ENCODE peak calls at places on chromosomes 4 and X, in four cellular contexts. A is mucosa of descending colon, Y is IMR-90, G is thyroid gland. X is an unnamed sample.

GRCh38 chr4:153571006-153571545 is 104.9 kb downstream of the TMEM131L start:
- DNase-seq in A (no peak), Y (no peak), G (no peak), X (no peak)

GRCh38 chrX:151815461-151815860 is 80.9 kb downstream of the CNGA2 start:
- DNase-seq in A (no peak), Y (no peak), G (no peak), X (no peak)

GRCh38 chr4:124907881-124908280 is 195.3 kb upstream of the ANKRD50 start:
- DNase-seq in A (no peak), Y (peak; percentile 91), G (no peak), X (no peak)

GRCh38 chrX:87702795-87703194 is 185.2 kb downstream of the KLHL4 start:
- DNase-seq in A (no peak), Y (no peak), G (no peak), X (no peak)

GRCh38 chr4:185969657-185970056 is 99.3 kb upstream of the TLR3 start:
- DNase-seq in A (no peak), Y (no peak), G (no peak), X (no peak)

GRCh38 chr4:48360285-48360965 is 19.1 kb downstream of the SLAIN2 start:
- DNase-seq in A (no peak), Y (peak; percentile 86), G (no peak), X (no peak)

GRCh38 chr4:138835833-138836521 is 179.6 kb upstream of the NOCT start:
- DNase-seq in A (peak; percentile 68), Y (peak; percentile 13), G (no peak), X (peak; percentile 74)

GRCh38 chr4:46323891-46324290 is 66.0 kb downstream of the GABRA2 start:
- DNase-seq in A (no peak), Y (no peak), G (no peak), X (no peak)

GRCh38 chrX:40644821-40645358 is 2.5 kb downstream of the CXorf38 start:
- DNase-seq in A (peak; percentile 71), Y (peak; percentile 74), G (peak; percentile 44), X (peak; percentile 25)

GRCh38 chrX:15947648-15948317 is 93.2 kb upstream of the AP1S2 start:
- DNase-seq in A (no peak), Y (peak; percentile 63), G (no peak), X (no peak)

GRCh38 chrX:30488092-30488491 is 89.5 kb downstream of the TASL start:
- DNase-seq in A (no peak), Y (peak; percentile 1), G (no peak), X (no peak)

GRCh38 chrX:100328342-100328741 is 81.7 kb downstream of the PCDH19 start:
- DNase-seq in A (no peak), Y (no peak), G (no peak), X (no peak)

GRCh38 chr4:105369988-105370387 is 103.9 kb downstream of the PPA2 start:
- DNase-seq in A (no peak), Y (peak; percentile 82), G (no peak), X (no peak)

GRCh38 chr4:74449571-74450297 is 4.8 kb downstream of the AREG start:
- DNase-seq in A (no peak), Y (peak; percentile 10), G (no peak), X (no peak)

GRCh38 chr4:187799735-187800134 is 195.8 kb upstream of the ZFP42 start:
- DNase-seq in A (no peak), Y (no peak), G (no peak), X (no peak)

GRCh38 chrX:20363003-20363674 is 96.4 kb upstream of the RPS6KA3 start:
- DNase-seq in A (no peak), Y (peak; percentile 5), G (no peak), X (no peak)

GRCh38 chr4:88623097-88623496 is 30.8 kb downstream of the HERC3 start:
- DNase-seq in A (no peak), Y (peak; percentile 86), G (no peak), X (no peak)

GRCh38 chrX:110394653-110395052 is 36.0 kb downstream of the RTL9 start:
- DNase-seq in A (no peak), Y (peak; percentile 86), G (no peak), X (no peak)

GRCh38 chr4:166091146-166091545 is 218.1 kb downstream of the TLL1 start:
- DNase-seq in A (no peak), Y (no peak), G (no peak), X (no peak)

GRCh38 chrX:132063862-132064261 is 40.8 kb downstream of the STK26 start:
- DNase-seq in A (no peak), Y (no peak), G (no peak), X (no peak)

GRCh38 chrX:129361566-129361965 is 161.7 kb downstream of the SMARCA1 start:
- DNase-seq in A (no peak), Y (no peak), G (no peak), X (no peak)

GRCh38 chrX:44828008-44828605 is 15.7 kb upstream of the DUSP21 start:
- DNase-seq in A (no peak), Y (peak; percentile 93), G (no peak), X (no peak)

GRCh38 chr4:186554890-186555827 is at the start of gene MTNR1A:
- DNase-seq in A (peak; percentile 80), Y (no peak), G (no peak), X (no peak)

GRCh38 chr4:110195561-110196205 is 2.7 kb downstream of the ELOVL6 start:
- DNase-seq in A (no peak), Y (peak; percentile 17), G (no peak), X (no peak)

GRCh38 chr4:61277785-61278184 is 77.7 kb downstream of the ADGRL3 start:
- DNase-seq in A (no peak), Y (no peak), G (no peak), X (no peak)

GRCh38 chrX:30607155-30607554 is 29.6 kb upstream of the TASL start:
- DNase-seq in A (no peak), Y (no peak), G (no peak), X (no peak)

GRCh38 chr4:60611762-60612496 is 588.2 kb upstream of the ADGRL3 start:
- DNase-seq in A (no peak), Y (peak; percentile 24), G (no peak), X (no peak)

GRCh38 chr4:52904421-52904820 is 42.3 kb downstream of the RASL11B start:
- DNase-seq in A (no peak), Y (peak; percentile 66), G (no peak), X (no peak)

GRCh38 chr4:53916431-53916889 is 147.9 kb downstream of the CHIC2 start:
- DNase-seq in A (no peak), Y (peak; percentile 83), G (no peak), X (no peak)

GRCh38 chr4:27760176-27760575 is 899.5 kb downstream of the STIM2 start:
- DNase-seq in A (no peak), Y (no peak), G (no peak), X (no peak)

GRCh38 chr4:185080545-185080944 is 62.3 kb downstream of the HELT start:
- DNase-seq in A (no peak), Y (no peak), G (no peak), X (no peak)

GRCh38 chr4:7044415-7044930 is 1.3 kb downstream of the TADA2B start:
- DNase-seq in A (peak; percentile 26), Y (no peak), G (peak; percentile 37), X (no peak)

GRCh38 chrX:15059488-15059887 is 186.3 kb downstream of the MOSPD2 start:
- DNase-seq in A (no peak), Y (no peak), G (no peak), X (no peak)

DNA sequence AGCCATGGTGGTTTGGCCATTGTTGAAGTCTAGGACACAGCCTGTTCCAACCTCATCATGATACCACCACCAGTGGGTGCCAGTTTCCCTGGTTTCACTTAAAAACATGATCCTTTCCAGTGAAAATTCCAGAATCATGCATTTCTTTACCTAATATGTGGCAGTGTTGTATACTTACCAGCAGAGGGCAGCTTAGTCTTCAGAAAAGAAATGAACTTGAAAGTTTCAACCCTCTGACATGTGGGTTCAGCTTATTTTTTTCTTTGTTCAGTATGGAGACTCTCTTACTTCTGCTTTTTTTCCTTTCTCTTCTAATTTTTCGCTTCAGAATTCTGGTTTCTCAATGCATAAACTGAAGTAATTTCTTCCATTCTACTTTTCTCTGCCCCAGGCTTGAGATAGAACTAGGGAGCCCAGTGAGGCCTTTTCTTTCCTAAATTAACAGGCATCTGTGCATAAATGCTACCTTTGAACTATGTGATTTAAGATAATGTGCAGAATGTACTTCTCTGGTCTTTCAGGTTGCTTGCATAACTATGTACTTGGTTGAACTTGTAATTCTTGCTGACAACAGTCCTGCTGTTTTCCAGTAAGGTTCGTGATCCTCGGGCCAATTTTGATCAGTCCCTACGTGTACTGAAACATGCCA is 10.7 kb downstream of the LIAS start:
- DNase-seq in A (no peak), Y (peak; percentile 87), G (peak; percentile 44), X (no peak)
- H3K36me3 ChIP-seq in A (no peaks in the 10 kb centered on the region), Y (peaks cover 2% of the 10 kb centered on the region), G (no peaks in the 10 kb centered on the region), X (peaks cover 75% of the 10 kb centered on the region)

DNA sequence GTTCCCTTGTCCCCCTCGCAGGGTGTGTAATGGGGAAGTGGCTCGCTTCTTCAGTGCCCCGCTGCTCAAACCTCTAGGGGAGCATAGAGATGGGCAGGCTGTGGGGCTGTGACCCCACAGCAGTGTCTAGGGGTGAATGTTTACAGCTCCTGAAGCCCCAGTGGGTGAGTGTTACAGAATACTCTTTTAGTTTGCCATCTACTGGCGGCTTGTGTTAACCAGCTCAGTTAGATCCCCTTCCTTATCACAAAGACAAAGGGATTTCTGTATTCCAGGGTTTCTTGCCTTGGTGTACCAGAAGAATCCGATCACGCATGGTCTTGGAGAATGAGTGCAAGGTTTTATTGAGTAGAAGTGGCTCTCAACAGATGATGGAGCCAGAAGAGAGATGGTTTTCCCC is 108.1 kb upstream of the IQCM start:
- DNase-seq in A (no peak), Y (no peak), G (no peak), X (no peak)
- TF ChIP-seq CTCF in A (no peak), Y (no peak), G (no peak), X (no peak)

GRCh38 chr4:10108818-10109783 is 7.5 kb downstream of the WDR1 start:
- DNase-seq in A (peak; percentile 34), Y (peak; percentile 55), G (no peak), X (no peak)
- H3K36me3 ChIP-seq in A (no peaks in the 10 kb centered on the region), Y (peaks cover 82% of the 10 kb centered on the region), G (peaks cover 28% of the 10 kb centered on the region), X (peaks cover 55% of the 10 kb centered on the region)

GRCh38 chr4:177667687-177668086 is 225.4 kb upstream of the AGA start:
- DNase-seq in A (no peak), Y (no peak), G (no peak), X (no peak)
- TF ChIP-seq CTCF in A (no peak), Y (no peak), G (no peak), X (peak; percentile 54)

GRCh38 chr4:1899149-1900086 is 28.2 kb downstream of the NSD2 start:
- DNase-seq in A (peak; percentile 68), Y (peak; percentile 78), G (peak; percentile 68), X (peak; percentile 56)
- H3K36me3 ChIP-seq in A (no peaks in the 10 kb centered on the region), Y (peaks cover 11% of the 10 kb centered on the region), G (no peaks in the 10 kb centered on the region), X (peaks cover 33% of the 10 kb centered on the region)

GRCh38 chrX:97683256-97683655 is 799.5 kb downstream of the RPA4 start:
- DNase-seq in A (peak; percentile 40), Y (no peak), G (no peak), X (no peak)

GRCh38 chrX:97685753-97686152 is 802.0 kb downstream of the RPA4 start:
- DNase-seq in A (no peak), Y (peak; percentile 40), G (peak; percentile 3), X (no peak)
- TF ChIP-seq CTCF in A (no peak), Y (peak; percentile 63), G (peak; percentile 35), X (peak; percentile 56)

X was measured in left ventricle myocardium inferior.